ENCODE peak calls at places on chromosomes 6 and 20, in ten cellular contexts. O is myocyte; F is activated CD4-positive, alpha-beta T cell treated with anti-CD3 and anti-CD28 coated beads for 48 hours; K is HTR-8/SVneo; D is T-helper 2 cell; H is RWPE2; Y is sciatic nerve; I is smooth muscle cell of the brain vasculature; M is MV-4-11; V is NCI-H510A treated with DMSO at 0.1 percent for 48 hours. E is an unnamed sample.

GRCh38 chr20:38395165-38395564 is 40.0 kb downstream of the SNHG17 start:
- DNase-seq in O (peak; percentile 26), F (no peak), K (no peak), D (no peak), H (no peak), Y (no peak), I (no peak), M (no peak), V (no peak), E (no peak)

GRCh38 chr6:44265843-44266233 is 487 bp upstream of the NFKBIE start:
- DNase-seq in O (no peak), F (no peak), K (no peak), D (no peak), H (no peak), Y (no peak), I (no peak), M (no peak), V (no peak), E (no peak)

GRCh38 chr6:137698636-137699035 is 168.4 kb upstream of the TNFAIP3 start:
- DNase-seq in O (no peak), F (no peak), K (no peak), D (no peak), H (no peak), Y (no peak), I (no peak), M (peak; percentile 95), V (no peak), E (peak; percentile 49)

GRCh38 chr6:138044458-138044857 is 62.8 kb downstream of the PERP start:
- DNase-seq in O (no peak), F (no peak), K (no peak), D (no peak), H (no peak), Y (no peak), I (no peak), M (no peak), V (no peak), E (no peak)

GRCh38 chr6:41428402-41428994 is 93.1 kb downstream of the NCR2 start:
- DNase-seq in O (no peak), F (no peak), K (no peak), D (no peak), H (no peak), Y (peak; percentile 82), I (no peak), M (no peak), V (no peak), E (no peak)

GRCh38 chr6:34575326-34575725 is 19.2 kb upstream of the SPDEF start:
- DNase-seq in O (no peak), F (no peak), K (no peak), D (no peak), H (no peak), Y (no peak), I (no peak), M (no peak), V (no peak), E (no peak)

GRCh38 chr20:57676517-57677322 is 33.1 kb downstream of the PMEPA1 start:
- DNase-seq in O (no peak), F (no peak), K (no peak), D (no peak), H (no peak), Y (no peak), I (no peak), M (no peak), V (no peak), E (no peak)

GRCh38 chr6:21587182-21587924 is 6.2 kb upstream of the SOX4 start:
- DNase-seq in O (peak; percentile 80), F (peak; percentile 35), K (peak; percentile 25), D (no peak), H (no peak), Y (peak; percentile 73), I (no peak), M (peak; percentile 67), V (peak; percentile 82), E (peak; percentile 2)

GRCh38 chr6:39102024-39102820 is 12.8 kb downstream of the SAYSD1 start:
- DNase-seq in O (no peak), F (peak; percentile 29), K (no peak), D (no peak), H (no peak), Y (no peak), I (no peak), M (no peak), V (no peak), E (no peak)

GRCh38 chr6:21887301-21888185 is 294.0 kb downstream of the SOX4 start:
- DNase-seq in O (peak; percentile 44), F (no peak), K (no peak), D (no peak), H (no peak), Y (no peak), I (peak; percentile 44), M (no peak), V (peak; percentile 67), E (no peak)

GRCh38 chr6:138293996-138294395 is 75.7 kb upstream of the PBOV1 start:
- DNase-seq in O (no peak), F (no peak), K (no peak), D (no peak), H (no peak), Y (no peak), I (no peak), M (no peak), V (no peak), E (no peak)

GRCh38 chr20:24616258-24617079 is 147.0 kb downstream of the SYNDIG1 start:
- DNase-seq in O (no peak), F (no peak), K (no peak), D (no peak), H (no peak), Y (no peak), I (no peak), M (no peak), V (no peak), E (no peak)

GRCh38 chr6:119313937-119314893 is 35.3 kb downstream of the MAN1A1 start:
- DNase-seq in O (peak; percentile 29), F (peak; percentile 33), K (no peak), D (no peak), H (no peak), Y (no peak), I (no peak), M (peak; percentile 81), V (no peak), E (peak; percentile 28)

GRCh38 chr6:46130665-46131064 is 876 bp downstream of the ENPP4 start:
- DNase-seq in O (no peak), F (no peak), K (no peak), D (no peak), H (no peak), Y (no peak), I (no peak), M (peak; percentile 41), V (no peak), E (no peak)

GRCh38 chr6:125926711-125927110 is 29.9 kb upstream of the HINT3 start:
- DNase-seq in O (no peak), F (no peak), K (no peak), D (no peak), H (no peak), Y (no peak), I (no peak), M (no peak), V (no peak), E (no peak)

GRCh38 chr6:56729719-56730118 is 87.0 kb upstream of the DST start:
- DNase-seq in O (no peak), F (no peak), K (no peak), D (no peak), H (no peak), Y (no peak), I (no peak), M (no peak), V (no peak), E (no peak)

GRCh38 chr6:141562801-141563763 is 569.6 kb upstream of the GJE1 start:
- DNase-seq in O (peak; percentile 89), F (peak; percentile 59), K (peak; percentile 51), D (no peak), H (no peak), Y (peak; percentile 72), I (peak; percentile 86), M (peak; percentile 73), V (peak; percentile 65), E (peak; percentile 74)

GRCh38 chr6:15255481-15256414 is 9.9 kb downstream of the JARID2 start:
- DNase-seq in O (peak; percentile 59), F (no peak), K (no peak), D (no peak), H (no peak), Y (no peak), I (no peak), M (peak; percentile 40), V (peak; percentile 42), E (peak; percentile 38)

GRCh38 chr6:129662980-129663431 is 47.0 kb downstream of the ARHGAP18 start:
- DNase-seq in O (no peak), F (no peak), K (no peak), D (no peak), H (no peak), Y (no peak), I (no peak), M (no peak), V (no peak), E (no peak)

GRCh38 chr20:32990426-32990825 is 13.8 kb downstream of the SUN5 start:
- DNase-seq in O (no peak), F (no peak), K (no peak), D (no peak), H (peak; percentile 56), Y (no peak), I (no peak), M (no peak), V (no peak), E (no peak)

GRCh38 chr6:25649611-25650010 is 2.4 kb upstream of the SCGN start:
- DNase-seq in O (no peak), F (no peak), K (no peak), D (no peak), H (no peak), Y (no peak), I (no peak), M (no peak), V (peak; percentile 25), E (no peak)

GRCh38 chr6:35370124-35370741 is 27.9 kb downstream of the PPARD start:
- DNase-seq in O (peak; percentile 98), F (peak; percentile 55), K (peak; percentile 96), D (no peak), H (peak; percentile 95), Y (peak; percentile 74), I (peak; percentile 65), M (peak; percentile 100), V (no peak), E (no peak)

GRCh38 chr6:135995160-135995898 is 143.8 kb downstream of the PDE7B start:
- DNase-seq in O (no peak), F (no peak), K (peak; percentile 24), D (no peak), H (no peak), Y (no peak), I (no peak), M (peak; percentile 90), V (no peak), E (no peak)

GRCh38 chr20:17570347-17571152 is 675 bp downstream of the DSTN start:
- DNase-seq in O (peak; percentile 61), F (no peak), K (no peak), D (no peak), H (no peak), Y (peak; percentile 77), I (no peak), M (peak; percentile 17), V (peak; percentile 60), E (peak; percentile 34)

GRCh38 chr6:69584536-69584912 is 212.3 kb downstream of the LMBRD1 start:
- DNase-seq in O (peak; percentile 62), F (no peak), K (no peak), D (no peak), H (no peak), Y (no peak), I (no peak), M (no peak), V (no peak), E (no peak)

GRCh38 chr20:24735263-24735662 is 213.8 kb upstream of the CST7 start:
- DNase-seq in O (no peak), F (no peak), K (no peak), D (no peak), H (peak; percentile 23), Y (peak; percentile 39), I (no peak), M (no peak), V (no peak), E (no peak)

GRCh38 chr6:136763716-136764521 is 28.4 kb downstream of the MAP3K5 start:
- DNase-seq in O (no peak), F (no peak), K (no peak), D (no peak), H (no peak), Y (no peak), I (no peak), M (no peak), V (no peak), E (no peak)

GRCh38 chr20:10733122-10733521 is 59.3 kb upstream of the JAG1 start:
- DNase-seq in O (peak; percentile 64), F (no peak), K (no peak), D (no peak), H (peak; percentile 69), Y (no peak), I (no peak), M (peak; percentile 56), V (no peak), E (no peak)

E was measured in CD4-positive, CD25-positive, alpha-beta regulatory T cell.